ENCODE peak calls at places on chromosome 20, in six cellular contexts. Y is NCI-H2081; L is iris pigment epithelial cell; E is fibroblast of the conjunctiva; R is CD8-positive, alpha-beta memory T cell; N is nephron progenitor cell. I is an unnamed sample.

GRCh38 chr20:62558779-62559178 is 83.0 kb upstream of the GATA5 start:
- DNase-seq in N (peak; percentile 43), E (no peak), Y (no peak), L (no peak), R (no peak), I (no peak)

GRCh38 chr20:47438464-47439381 is 63.0 kb upstream of the NCOA3 start:
- DNase-seq in R (no peak), L (no peak), E (no peak), N (no peak), Y (no peak), I (no peak)

GRCh38 chr20:45052698-45053440 is 48.1 kb downstream of the KCNS1 start:
- DNase-seq in N (no peak), Y (no peak), E (no peak), R (peak; percentile 41), L (peak; percentile 93), I (peak; percentile 84)

GRCh38 chr20:38271609-38272120 is 11.1 kb upstream of the KIAA1755 start:
- DNase-seq in L (peak; percentile 67), E (no peak), N (no peak), Y (no peak), R (no peak), I (no peak)

GRCh38 chr20:31722388-31723281 is at the start of gene BCL2L1:
- DNase-seq in L (peak; percentile 88), E (peak; percentile 82), R (peak; percentile 65), N (peak; percentile 77), Y (peak; percentile 84), I (peak; percentile 63)

GRCh38 chr20:13322621-13323020 is 101.5 kb downstream of the ISM1 start:
- DNase-seq in E (no peak), R (no peak), N (no peak), Y (no peak), L (no peak), I (no peak)

GRCh38 chr20:62339647-62340062 is 27.5 kb downstream of the LAMA5 start:
- DNase-seq in E (no peak), Y (no peak), R (no peak), L (no peak), N (no peak), I (no peak)

GRCh38 chr20:35404614-35405259 is 7.0 kb downstream of the UQCC1 start:
- DNase-seq in L (no peak), R (no peak), Y (no peak), E (no peak), N (no peak), I (no peak)

GRCh38 chr20:58043122-58043865 is 185.2 kb downstream of the ANKRD60 start:
- DNase-seq in Y (no peak), L (no peak), R (no peak), E (no peak), N (no peak), I (no peak)

GRCh38 chr20:53866787-53867740 is 203.3 kb downstream of the BCAS1 start:
- DNase-seq in N (no peak), E (no peak), R (no peak), Y (no peak), L (peak; percentile 45), I (no peak)

GRCh38 chr20:42193119-42193518 is 574.9 kb upstream of the CHD6 start:
- DNase-seq in R (no peak), N (no peak), E (no peak), L (no peak), Y (no peak), I (no peak)

GRCh38 chr20:17615645-17616479 is 46.0 kb downstream of the DSTN start:
- DNase-seq in L (no peak), Y (peak; percentile 7), R (no peak), N (no peak), E (no peak), I (no peak)

GRCh38 chr20:49508435-49509199 is 26.1 kb upstream of the KCNB1 start:
- DNase-seq in Y (peak; percentile 52), R (no peak), L (peak; percentile 43), E (peak; percentile 41), N (peak; percentile 28), I (no peak)